ENCODE peak calls at places on chromosomes 16 and 17, in four cellular contexts. O, J, I and L are unnamed samples.

GRCh38 chr17:57518587-57519118 is 226.4 kb downstream of the CCDC182 start:
- DNase-seq in O (no peak), J (no peak), I (no peak), L (no peak)

GRCh38 chr17:81572499-81573030 is 20.4 kb upstream of the FAAP100 start:
- DNase-seq in O (no peak), J (no peak), I (no peak), L (no peak)

GRCh38 chr17:524570-524969 is 172.0 kb upstream of the RPH3AL start:
- DNase-seq in O (no peak), J (no peak), I (no peak), L (no peak)

GRCh38 chr17:47262586-47262985 is 9.0 kb downstream of the ITGB3 start:
- DNase-seq in O (no peak), J (no peak), I (no peak), L (peak)

GRCh38 chr17:50292465-50292864 is 18.2 kb downstream of the TMEM92 start:
- DNase-seq in O (no peak), J (no peak), I (no peak), L (no peak)

GRCh38 chr17:49437696-49438438 is 23.2 kb upstream of the PHB1 start:
- DNase-seq in O (no peak), J (no peak), I (no peak), L (no peak)

GRCh38 chr17:81395600-81396277 is 482 bp downstream of the BAHCC1 start:
- DNase-seq in O (no peak), J (no peak), I (no peak), L (no peak)

GRCh38 chr16:28491080-28491969 is 549 bp downstream of the CLN3 start:
- DNase-seq in O (peak), J (peak), I (peak), L (peak)

GRCh38 chr17:21209511-21210175 is 4.3 kb downstream of the TMEM11 start:
- DNase-seq in O (no peak), J (no peak), I (no peak), L (no peak)

GRCh38 chr16:81316176-81316496 is 1.4 kb downstream of the GAN start:
- DNase-seq in O (no peak), J (no peak), I (no peak), L (no peak)

GRCh38 chr17:44636562-44636961 is 19.7 kb upstream of the MEIOC start:
- DNase-seq in O (no peak), J (no peak), I (no peak), L (no peak)

GRCh38 chr17:42979511-42980273 is at the start of gene PTGES3L:
- DNase-seq in O (peak), J (peak), I (peak), L (peak)

GRCh38 chr17:42982266-42982665 is 1.9 kb downstream of the RUNDC1 start:
- DNase-seq in O (no peak), J (no peak), I (no peak), L (no peak)

GRCh38 chr17:42984486-42984885 is 4.1 kb downstream of the RUNDC1 start:
- DNase-seq in O (no peak), J (no peak), I (no peak), L (no peak)

GRCh38 chr17:42980274-42980765 is at the start of gene RUNDC1:
- DNase-seq in O (peak), J (peak), I (peak), L (peak)

DNA sequence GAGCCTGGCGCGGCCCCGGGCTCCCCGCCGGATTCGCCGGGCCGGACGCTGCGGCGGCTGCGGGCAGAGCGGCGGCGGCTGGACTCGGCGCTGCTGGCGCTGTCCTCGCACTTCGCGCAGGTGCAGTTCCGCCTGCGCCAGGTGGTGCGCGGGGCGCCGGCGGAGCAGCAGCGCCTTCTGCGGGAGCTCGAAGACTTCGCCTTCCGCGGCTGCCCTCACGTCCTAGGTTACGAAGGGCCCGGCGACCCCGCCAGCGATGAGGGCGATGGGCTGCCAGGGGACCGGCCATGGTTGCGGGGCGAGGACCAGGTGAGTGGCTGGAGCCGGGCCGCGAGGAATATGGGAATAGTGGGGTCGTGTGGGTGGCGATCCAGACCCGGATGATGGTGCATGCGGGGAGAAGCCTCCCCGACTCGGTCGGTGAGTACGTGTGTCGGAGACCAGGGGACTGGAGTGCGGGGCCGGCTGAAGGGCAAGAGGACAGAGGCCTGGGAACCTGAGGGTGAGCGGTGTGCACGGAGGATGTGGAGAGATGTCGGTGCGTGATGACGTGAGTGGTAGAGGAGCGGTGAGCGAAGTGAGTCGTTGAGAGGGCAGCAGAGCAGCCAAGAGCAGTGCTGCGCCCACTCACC is 517 bp downstream of the RUNDC1 start:
- DNase-seq in O (peak), J (no peak), I (peak), L (peak)
- TF ChIP-seq CTCF in O (peak), J (no peak), I (no peak), L (peak)

DNA sequence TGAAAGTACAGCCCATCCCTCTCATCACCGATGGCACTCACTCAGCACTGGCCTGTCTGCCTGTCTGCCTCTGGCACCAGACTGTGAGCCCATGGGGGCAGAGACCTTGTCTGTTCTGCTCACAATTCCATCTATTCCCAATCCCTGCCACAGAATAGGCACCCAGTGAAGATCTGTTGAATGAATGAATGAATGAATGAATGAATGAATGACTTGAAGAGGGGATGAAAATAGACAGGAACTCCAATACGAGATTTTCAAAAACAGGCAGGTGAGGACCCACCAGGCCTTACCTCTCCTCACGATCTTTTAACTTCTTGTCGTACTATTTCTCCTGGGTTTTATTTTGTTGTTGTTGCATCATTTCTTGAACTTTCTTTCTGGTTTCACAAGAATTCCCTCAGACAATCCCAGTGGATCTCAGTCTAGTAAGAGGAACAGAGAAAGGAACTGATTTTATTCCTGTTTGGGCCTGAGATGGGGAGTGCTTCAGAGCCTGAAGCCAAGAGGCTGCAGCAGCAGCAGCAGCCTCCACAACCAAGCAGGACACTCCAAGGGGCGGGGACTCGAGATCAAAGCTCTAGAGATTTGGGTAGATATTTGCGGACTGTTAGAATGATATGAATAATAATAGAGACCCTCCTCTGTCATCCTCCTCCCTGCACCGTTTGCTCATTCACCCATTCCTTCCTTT is 17.7 kb downstream of the KRT9 start:
- DNase-seq in O (no peak), J (no peak), I (no peak), L (no peak)
- TF ChIP-seq CTCF in O (no peak), J (no peak), I (no peak), L (no peak)

GRCh38 chr17:5741810-5742209 is 157.5 kb upstream of the NLRP1 start:
- DNase-seq in O (no peak), J (no peak), I (no peak), L (no peak)

GRCh38 chr17:5747964-5748363 is 163.7 kb upstream of the NLRP1 start:
- DNase-seq in O (no peak), J (no peak), I (no peak), L (no peak)

GRCh38 chr17:5745091-5745820 is 160.9 kb upstream of the NLRP1 start:
- DNase-seq in O (no peak), J (peak), I (no peak), L (no peak)

GRCh38 chr17:5747276-5747675 is 163.0 kb upstream of the NLRP1 start:
- DNase-seq in O (no peak), J (no peak), I (no peak), L (no peak)
- TF ChIP-seq CTCF in O (no peak), J (no peak), I (peak), L (no peak)

GRCh38 chr17:10875984-10876555 is 38.2 kb upstream of the PIRT start:
- DNase-seq in O (peak), J (no peak), I (peak), L (peak)

GRCh38 chr17:10881959-10882358 is 44.1 kb upstream of the PIRT start:
- DNase-seq in O (no peak), J (no peak), I (no peak), L (no peak)

GRCh38 chr17:10875411-10875810 is 37.5 kb upstream of the PIRT start:
- DNase-seq in O (peak), J (no peak), I (peak), L (peak)

DNA sequence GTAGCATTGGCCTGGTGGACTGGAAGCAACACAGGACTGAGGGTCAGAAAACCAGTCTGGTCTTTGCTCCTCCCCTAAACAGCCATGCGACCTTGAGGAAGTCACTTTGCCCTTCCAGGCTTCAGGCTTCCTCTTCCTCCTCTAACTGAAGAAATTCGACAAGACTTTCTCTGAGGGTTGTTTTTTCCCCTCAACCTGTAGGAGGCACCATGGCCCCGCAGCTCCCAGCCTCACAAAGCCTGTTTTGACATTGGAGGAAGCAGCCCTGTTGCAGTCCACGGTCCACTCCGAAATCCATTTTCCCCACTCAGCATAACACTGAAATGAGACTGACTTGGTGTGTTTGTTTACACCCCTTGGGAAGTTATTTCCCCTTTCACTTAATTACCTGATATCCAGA is 41.2 kb upstream of the PIRT start:
- DNase-seq in O (no peak), J (no peak), I (no peak), L (peak)
- TF ChIP-seq CTCF in O (no peak), J (no peak), I (no peak), L (peak)

GRCh38 chr16:67263201-67263600 is 14.4 kb downstream of the SLC9A5 start:
- DNase-seq in O (no peak), J (no peak), I (no peak), L (no peak)
- TF ChIP-seq CTCF in O (no peak), J (no peak), I (no peak), L (no peak)

GRCh38 chr16:11915644-11916523 is at the start of gene GSPT1:
- DNase-seq in O (peak), J (peak), I (peak), L (peak)
- TF ChIP-seq CTCF in O (peak), J (peak), I (peak), L (peak)

GRCh38 chr16:24062270-24062817 is 193.8 kb upstream of the CACNG3 start:
- DNase-seq in O (no peak), J (no peak), I (no peak), L (no peak)
- TF ChIP-seq CTCF in O (no peak), J (no peak), I (no peak), L (no peak)

DNA sequence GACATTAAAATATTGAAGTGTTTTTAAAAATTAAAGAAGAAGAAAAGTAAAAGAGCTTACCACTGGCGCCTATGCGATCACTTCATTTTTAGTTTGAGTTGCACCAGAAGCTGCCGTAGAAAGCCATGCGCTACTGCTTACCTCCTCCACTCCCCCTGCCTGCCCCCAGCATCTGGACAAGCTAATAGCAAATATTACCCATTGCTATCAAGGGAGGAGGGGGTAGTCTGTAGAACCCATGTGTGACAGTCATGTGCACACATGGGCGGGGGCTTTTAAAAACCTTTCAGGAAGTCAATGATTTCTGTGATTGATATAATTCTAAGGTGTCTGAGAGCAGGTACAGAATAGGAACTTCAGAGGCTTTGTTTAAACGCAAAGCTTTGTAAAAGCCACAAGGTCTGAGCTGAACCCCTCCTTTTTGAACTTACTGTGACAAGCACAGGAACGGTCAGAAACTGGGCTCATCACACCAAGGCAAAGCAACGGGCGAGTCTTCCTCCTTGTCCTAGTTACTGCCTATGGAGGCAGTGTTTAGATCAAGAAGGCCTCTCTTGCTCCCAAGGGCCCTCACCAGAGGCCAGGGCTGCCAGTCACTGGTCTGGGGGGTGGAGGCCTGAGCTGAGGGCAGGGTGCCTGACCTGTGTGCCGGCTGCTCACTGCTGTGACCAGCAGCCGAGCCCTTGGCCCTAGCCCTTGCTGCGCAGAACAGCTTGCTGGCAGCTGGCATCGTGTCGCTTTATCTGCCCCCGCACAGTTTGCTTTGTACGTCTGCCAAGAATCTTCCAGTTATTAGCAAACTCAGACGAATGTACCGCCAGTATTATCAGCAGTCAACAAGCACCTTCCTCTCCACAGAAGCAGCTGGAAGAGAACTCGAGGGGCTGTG is 15.0 kb downstream of the GINS2 start:
- DNase-seq in O (no peak), J (no peak), I (no peak), L (no peak)
- TF ChIP-seq CTCF in O (no peak), J (no peak), I (no peak), L (no peak)

DNA sequence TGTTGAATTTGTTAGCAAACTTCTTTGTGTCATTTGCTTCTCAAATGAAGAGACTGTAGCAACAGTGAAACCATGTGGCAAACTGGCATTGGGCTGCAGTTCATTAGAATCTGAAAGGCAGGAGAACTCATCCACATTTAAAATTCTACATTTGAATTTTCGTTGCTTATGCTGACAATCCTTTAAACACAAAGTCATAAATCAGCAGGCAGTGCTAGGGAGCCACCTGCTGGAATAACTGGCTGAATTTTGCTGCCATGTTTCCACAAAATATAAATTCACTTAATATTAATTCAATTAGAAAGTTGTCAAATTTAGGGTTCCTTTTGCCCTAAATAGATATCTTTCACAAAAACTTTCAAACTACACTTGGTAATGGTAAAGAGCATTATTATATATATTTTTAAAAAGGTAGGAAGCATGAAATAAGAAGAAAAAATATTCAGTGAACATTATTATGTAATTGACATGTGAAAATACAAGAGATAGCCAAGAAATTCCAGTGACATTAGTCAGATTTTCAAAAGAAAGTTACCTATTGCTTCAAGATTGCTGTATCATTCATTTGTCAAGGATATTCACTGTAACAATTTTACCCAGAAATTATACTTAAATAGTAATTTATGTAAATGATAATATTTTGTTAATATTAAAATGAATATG is 350.1 kb downstream of the KIF2B start:
- DNase-seq in O (no peak), J (no peak), I (peak), L (no peak)
- TF ChIP-seq CTCF in O (peak), J (no peak), I (peak), L (no peak)